ENCODE peak calls at places on chromosomes 4 and X, in six cellular contexts. One of them, this sample, is unnamed. For H3K4me1, the result is how much of the 10 kb centered on the place peaks cover.

GRCh38 chrX:150868625-150869024 is 29.8 kb downstream of the CD99L2 start:
- DNase-seq in upper lobe of right lung: no peak
- DNase-seq in foreskin keratinocyte: no peak
- DNase-seq in tibial nerve: no peak
- DNase-seq in pancreas: no peak
- DNase-seq in CD8-positive, alpha-beta T cell: no peak
- DNase-seq in this sample: no peak

GRCh38 chrX:11266329-11266830 is 26.8 kb upstream of the AMELX start:
- DNase-seq in upper lobe of right lung: no peak
- DNase-seq in tibial nerve: no peak
- DNase-seq in CD8-positive, alpha-beta T cell: no peak
- DNase-seq in pancreas: no peak
- DNase-seq in foreskin keratinocyte: no peak
- DNase-seq in this sample: no peak

GRCh38 chr4:153809307-153809706 is 20.4 kb upstream of the SFRP2 start:
- DNase-seq in CD8-positive, alpha-beta T cell: no peak
- DNase-seq in pancreas: no peak
- DNase-seq in foreskin keratinocyte: no peak
- DNase-seq in tibial nerve: no peak
- DNase-seq in upper lobe of right lung: no peak
- DNase-seq in this sample: no peak

GRCh38 chr4:75429208-75429607 is 85.0 kb downstream of the RCHY1 start:
- DNase-seq in CD8-positive, alpha-beta T cell: no peak
- DNase-seq in pancreas: no peak
- DNase-seq in tibial nerve: no peak
- DNase-seq in foreskin keratinocyte: no peak
- DNase-seq in upper lobe of right lung: no peak
- DNase-seq in this sample: no peak

GRCh38 chr4:152697284-152698011 is 17.7 kb upstream of the TMEM154 start:
- DNase-seq in foreskin keratinocyte: peak
- DNase-seq in pancreas: no peak
- DNase-seq in CD8-positive, alpha-beta T cell: no peak
- DNase-seq in upper lobe of right lung: no peak
- DNase-seq in tibial nerve: no peak
- DNase-seq in this sample: no peak

GRCh38 chr4:177769155-177769554 is 326.9 kb upstream of the AGA start:
- DNase-seq in foreskin keratinocyte: peak
- DNase-seq in upper lobe of right lung: no peak
- DNase-seq in pancreas: no peak
- DNase-seq in tibial nerve: no peak
- DNase-seq in CD8-positive, alpha-beta T cell: no peak
- DNase-seq in this sample: no peak

GRCh38 chrX:152641996-152642395 is 4.3 kb downstream of the GABRQ start:
- DNase-seq in upper lobe of right lung: no peak
- DNase-seq in tibial nerve: no peak
- DNase-seq in CD8-positive, alpha-beta T cell: no peak
- DNase-seq in foreskin keratinocyte: no peak
- DNase-seq in pancreas: no peak
- DNase-seq in this sample: no peak

GRCh38 chr4:102623622-102624021 is 122.5 kb downstream of the NFKB1 start:
- DNase-seq in foreskin keratinocyte: no peak
- DNase-seq in tibial nerve: no peak
- DNase-seq in pancreas: no peak
- DNase-seq in CD8-positive, alpha-beta T cell: no peak
- DNase-seq in upper lobe of right lung: no peak
- DNase-seq in this sample: no peak

GRCh38 chr4:140256941-140257340 is 103.0 kb upstream of the MAML3 start:
- DNase-seq in upper lobe of right lung: no peak
- DNase-seq in CD8-positive, alpha-beta T cell: no peak
- DNase-seq in pancreas: no peak
- DNase-seq in tibial nerve: no peak
- DNase-seq in foreskin keratinocyte: no peak
- DNase-seq in this sample: no peak

GRCh38 chr4:34170941-34171340 is 2073.4 kb downstream of the ARAP2 start:
- DNase-seq in upper lobe of right lung: no peak
- DNase-seq in tibial nerve: no peak
- DNase-seq in foreskin keratinocyte: peak
- DNase-seq in CD8-positive, alpha-beta T cell: no peak
- DNase-seq in pancreas: no peak
- DNase-seq in this sample: no peak

GRCh38 chr4:143358923-143359694 is 22.4 kb downstream of the GAB1 start:
- DNase-seq in pancreas: peak
- DNase-seq in foreskin keratinocyte: peak
- DNase-seq in CD8-positive, alpha-beta T cell: no peak
- DNase-seq in upper lobe of right lung: no peak
- DNase-seq in tibial nerve: no peak
- DNase-seq in this sample: no peak

GRCh38 chr4:143355540-143356217 is 19.0 kb downstream of the GAB1 start:
- DNase-seq in pancreas: no peak
- DNase-seq in upper lobe of right lung: no peak
- DNase-seq in CD8-positive, alpha-beta T cell: no peak
- DNase-seq in foreskin keratinocyte: peak
- DNase-seq in tibial nerve: no peak
- DNase-seq in this sample: no peak

GRCh38 chr4:143356493-143356892 is 19.8 kb downstream of the GAB1 start:
- DNase-seq in CD8-positive, alpha-beta T cell: no peak
- DNase-seq in pancreas: no peak
- DNase-seq in tibial nerve: no peak
- DNase-seq in upper lobe of right lung: no peak
- DNase-seq in foreskin keratinocyte: peak
- DNase-seq in this sample: no peak

GRCh38 chr4:143358419-143358818 is 21.7 kb downstream of the GAB1 start:
- DNase-seq in pancreas: no peak
- DNase-seq in upper lobe of right lung: no peak
- DNase-seq in CD8-positive, alpha-beta T cell: no peak
- DNase-seq in tibial nerve: no peak
- DNase-seq in foreskin keratinocyte: no peak
- DNase-seq in this sample: no peak

GRCh38 chr4:143357161-143357845 is 20.6 kb downstream of the GAB1 start:
- DNase-seq in pancreas: no peak
- DNase-seq in CD8-positive, alpha-beta T cell: no peak
- DNase-seq in foreskin keratinocyte: peak
- DNase-seq in upper lobe of right lung: no peak
- DNase-seq in tibial nerve: no peak
- DNase-seq in this sample: no peak
- H3K4me1 ChIP-seq in pancreas: half or more
- H3K4me1 ChIP-seq in CD8-positive, alpha-beta T cell: under half
- H3K4me1 ChIP-seq in foreskin keratinocyte: half or more
- H3K4me1 ChIP-seq in upper lobe of right lung: half or more
- H3K4me1 ChIP-seq in tibial nerve: half or more
- H3K4me1 ChIP-seq in this sample: half or more

DNA sequence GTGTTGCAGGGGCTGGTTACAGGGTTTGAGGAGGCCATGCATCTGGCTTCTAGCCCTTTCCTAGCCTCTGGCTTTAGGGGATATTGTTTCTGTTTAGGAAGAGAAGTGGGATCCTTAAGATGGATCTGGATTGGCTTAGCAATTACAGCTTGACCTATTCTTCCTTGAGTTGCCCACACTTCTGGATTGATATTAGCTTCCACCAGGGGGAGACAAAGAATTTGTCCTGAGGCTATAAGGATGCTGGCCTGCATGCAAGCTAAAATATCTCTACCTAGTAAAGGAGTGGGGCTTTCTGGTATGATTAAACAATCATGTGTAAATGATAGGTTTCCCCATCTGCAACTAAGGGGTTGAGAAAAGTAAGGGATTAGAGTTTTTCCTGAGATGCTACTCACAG is 117.2 kb downstream of the TEX13C start:
- DNase-seq in pancreas: no peak
- DNase-seq in foreskin keratinocyte: peak
- DNase-seq in CD8-positive, alpha-beta T cell: no peak
- DNase-seq in upper lobe of right lung: no peak
- DNase-seq in tibial nerve: no peak
- DNase-seq in this sample: no peak
- TF ChIP-seq CTCF in pancreas: peak
- TF ChIP-seq CTCF in foreskin keratinocyte: peak
- TF ChIP-seq CTCF in CD8-positive, alpha-beta T cell: no peak
- TF ChIP-seq CTCF in upper lobe of right lung: peak
- TF ChIP-seq CTCF in tibial nerve: peak
- TF ChIP-seq CTCF in this sample: no peak

DNA sequence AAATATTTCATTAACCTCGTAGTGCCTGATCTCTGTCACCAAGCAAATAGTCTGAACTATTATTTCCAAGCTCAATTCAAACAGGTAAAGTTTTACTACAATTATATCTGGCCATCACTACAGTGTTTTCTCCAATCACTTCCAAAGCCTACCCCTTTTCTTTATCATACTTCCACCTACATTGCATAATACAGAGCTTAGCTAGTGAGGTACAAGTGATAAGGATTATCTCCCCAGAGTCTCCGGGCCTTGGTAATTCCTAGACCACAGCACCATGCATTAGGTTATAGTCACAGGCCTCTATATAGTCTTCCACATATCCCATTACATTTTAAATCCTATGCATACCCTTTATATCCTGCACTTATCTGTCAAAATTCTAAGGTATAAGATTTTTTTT is 154.2 kb downstream of the SNCA start:
- DNase-seq in pancreas: no peak
- DNase-seq in tibial nerve: no peak
- DNase-seq in CD8-positive, alpha-beta T cell: no peak
- DNase-seq in upper lobe of right lung: no peak
- DNase-seq in foreskin keratinocyte: no peak
- DNase-seq in this sample: no peak
- H3K27ac ChIP-seq in pancreas: no peak
- H3K27ac ChIP-seq in tibial nerve: no peak
- H3K27ac ChIP-seq in CD8-positive, alpha-beta T cell: no peak
- H3K27ac ChIP-seq in upper lobe of right lung: no peak
- H3K27ac ChIP-seq in foreskin keratinocyte: peak
- H3K27ac ChIP-seq in this sample: no peak

DNA sequence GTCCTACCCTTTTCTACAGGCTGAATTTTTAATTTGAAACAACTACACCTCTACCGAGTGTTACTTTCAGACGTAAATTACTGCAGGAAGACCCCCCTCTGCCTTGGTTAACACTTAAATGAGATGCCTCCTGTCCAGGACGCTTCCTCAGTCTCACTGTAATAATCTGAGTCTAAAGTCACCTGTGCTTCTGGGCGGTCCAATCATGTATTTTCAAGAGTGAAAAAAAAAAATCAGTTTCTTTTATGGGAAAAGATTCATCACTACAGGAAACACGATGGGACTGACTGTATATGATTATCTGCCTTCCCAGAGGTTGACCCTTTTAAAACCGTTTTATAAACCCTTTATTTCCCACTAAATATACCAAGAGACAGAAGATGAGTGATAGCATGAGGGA is 776 bp downstream of the RBM47 start:
- DNase-seq in CD8-positive, alpha-beta T cell: no peak
- DNase-seq in tibial nerve: no peak
- DNase-seq in upper lobe of right lung: no peak
- DNase-seq in foreskin keratinocyte: peak
- DNase-seq in pancreas: no peak
- DNase-seq in this sample: no peak
- H3K4me1 ChIP-seq in CD8-positive, alpha-beta T cell: under half
- H3K4me1 ChIP-seq in tibial nerve: under half
- H3K4me1 ChIP-seq in upper lobe of right lung: under half
- H3K4me1 ChIP-seq in foreskin keratinocyte: under half
- H3K4me1 ChIP-seq in pancreas: under half
- H3K4me1 ChIP-seq in this sample: under half

GRCh38 chrX:120664081-120664480 is 34.2 kb upstream of the C1GALT1C1 start:
- DNase-seq in foreskin keratinocyte: no peak
- DNase-seq in tibial nerve: no peak
- DNase-seq in upper lobe of right lung: no peak
- DNase-seq in CD8-positive, alpha-beta T cell: no peak
- DNase-seq in pancreas: no peak
- DNase-seq in this sample: no peak
- TF ChIP-seq CTCF in foreskin keratinocyte: peak
- TF ChIP-seq CTCF in tibial nerve: peak
- TF ChIP-seq CTCF in upper lobe of right lung: peak
- TF ChIP-seq CTCF in CD8-positive, alpha-beta T cell: peak
- TF ChIP-seq CTCF in pancreas: no peak
- TF ChIP-seq CTCF in this sample: no peak